ENCODE peak calls at places on chromosome 13, in eight cellular contexts. One of them, this sample, is unnamed.
A peak's percentile ranks its signal among the peaks of the same experiment; 100 is the strongest.

GRCh38 chr13:31045621-31046081 is 113.2 kb downstream of the TEX26 start:
- DNase-seq in naive B cell: no peak
- DNase-seq in EL: peak; percentile 96
- DNase-seq in caudate nucleus: no peak
- DNase-seq in M059J: peak; percentile 95
- DNase-seq in CD4-positive, alpha-beta T cell: peak; percentile 55
- DNase-seq in CD8-positive, alpha-beta memory T cell: no peak
- DNase-seq in T-helper 17 cell: no peak
- DNase-seq in this sample: peak; percentile 61

GRCh38 chr13:44128522-44128921 is 245.1 kb upstream of the SERP2 start:
- DNase-seq in T-helper 17 cell: no peak
- DNase-seq in naive B cell: no peak
- DNase-seq in M059J: peak; percentile 11
- DNase-seq in CD8-positive, alpha-beta memory T cell: no peak
- DNase-seq in CD4-positive, alpha-beta T cell: no peak
- DNase-seq in caudate nucleus: peak; percentile 49
- DNase-seq in EL: peak; percentile 9
- DNase-seq in this sample: no peak

GRCh38 chr13:20512042-20512683 is 13.5 kb downstream of the CRYL1 start:
- DNase-seq in M059J: no peak
- DNase-seq in naive B cell: no peak
- DNase-seq in EL: peak; percentile 9
- DNase-seq in CD8-positive, alpha-beta memory T cell: no peak
- DNase-seq in caudate nucleus: peak; percentile 20
- DNase-seq in T-helper 17 cell: no peak
- DNase-seq in CD4-positive, alpha-beta T cell: no peak
- DNase-seq in this sample: no peak

GRCh38 chr13:40982772-40983171 is 36.3 kb downstream of the ELF1 start:
- DNase-seq in T-helper 17 cell: no peak
- DNase-seq in CD4-positive, alpha-beta T cell: peak; percentile 24
- DNase-seq in M059J: peak; percentile 16
- DNase-seq in naive B cell: peak; percentile 77
- DNase-seq in EL: no peak
- DNase-seq in CD8-positive, alpha-beta memory T cell: peak; percentile 81
- DNase-seq in caudate nucleus: peak; percentile 35
- DNase-seq in this sample: peak; percentile 44

GRCh38 chr13:80082396-80083096 is 258.4 kb downstream of the SPRY2 start:
- DNase-seq in EL: peak; percentile 54
- DNase-seq in caudate nucleus: no peak
- DNase-seq in CD4-positive, alpha-beta T cell: no peak
- DNase-seq in naive B cell: no peak
- DNase-seq in M059J: peak; percentile 70
- DNase-seq in T-helper 17 cell: no peak
- DNase-seq in CD8-positive, alpha-beta memory T cell: no peak
- DNase-seq in this sample: no peak

GRCh38 chr13:24328145-24328544 is 18.8 kb downstream of the C1QTNF9 start:
- DNase-seq in EL: no peak
- DNase-seq in CD8-positive, alpha-beta memory T cell: peak; percentile 1
- DNase-seq in caudate nucleus: no peak
- DNase-seq in CD4-positive, alpha-beta T cell: no peak
- DNase-seq in T-helper 17 cell: no peak
- DNase-seq in M059J: no peak
- DNase-seq in naive B cell: no peak
- DNase-seq in this sample: no peak

GRCh38 chr13:35789335-35790166 is 313.1 kb upstream of the MAB21L1 start:
- DNase-seq in caudate nucleus: no peak
- DNase-seq in EL: peak; percentile 52
- DNase-seq in M059J: peak; percentile 34
- DNase-seq in T-helper 17 cell: no peak
- DNase-seq in CD8-positive, alpha-beta memory T cell: no peak
- DNase-seq in naive B cell: no peak
- DNase-seq in CD4-positive, alpha-beta T cell: no peak
- DNase-seq in this sample: no peak

GRCh38 chr13:64928704-64929499 is 2301.2 kb downstream of the PCDH9 start:
- DNase-seq in M059J: peak; percentile 21
- DNase-seq in CD4-positive, alpha-beta T cell: no peak
- DNase-seq in EL: peak; percentile 80
- DNase-seq in naive B cell: no peak
- DNase-seq in T-helper 17 cell: no peak
- DNase-seq in CD8-positive, alpha-beta memory T cell: no peak
- DNase-seq in caudate nucleus: no peak
- DNase-seq in this sample: no peak

GRCh38 chr13:102700088-102701031 is 5.5 kb upstream of the METTL21C start:
- DNase-seq in CD4-positive, alpha-beta T cell: no peak
- DNase-seq in naive B cell: no peak
- DNase-seq in caudate nucleus: no peak
- DNase-seq in EL: peak; percentile 29
- DNase-seq in CD8-positive, alpha-beta memory T cell: no peak
- DNase-seq in M059J: no peak
- DNase-seq in T-helper 17 cell: no peak
- DNase-seq in this sample: no peak

GRCh38 chr13:81762449-81762848 is 1421.5 kb upstream of the SPRY2 start:
- DNase-seq in CD8-positive, alpha-beta memory T cell: no peak
- DNase-seq in CD4-positive, alpha-beta T cell: no peak
- DNase-seq in M059J: no peak
- DNase-seq in naive B cell: no peak
- DNase-seq in T-helper 17 cell: no peak
- DNase-seq in caudate nucleus: no peak
- DNase-seq in EL: no peak
- DNase-seq in this sample: no peak

GRCh38 chr13:63999614-64000013 is 2584.0 kb upstream of the PCDH20 start:
- DNase-seq in CD8-positive, alpha-beta memory T cell: no peak
- DNase-seq in T-helper 17 cell: no peak
- DNase-seq in EL: no peak
- DNase-seq in M059J: no peak
- DNase-seq in caudate nucleus: no peak
- DNase-seq in naive B cell: no peak
- DNase-seq in CD4-positive, alpha-beta T cell: no peak
- DNase-seq in this sample: no peak

GRCh38 chr13:35914662-35915061 is 216.5 kb downstream of the DCLK1 start:
- DNase-seq in caudate nucleus: no peak
- DNase-seq in T-helper 17 cell: no peak
- DNase-seq in naive B cell: no peak
- DNase-seq in EL: no peak
- DNase-seq in CD8-positive, alpha-beta memory T cell: no peak
- DNase-seq in CD4-positive, alpha-beta T cell: no peak
- DNase-seq in M059J: no peak
- DNase-seq in this sample: no peak

GRCh38 chr13:112985803-112986408 is 16.9 kb downstream of the MCF2L start:
- DNase-seq in CD4-positive, alpha-beta T cell: no peak
- DNase-seq in M059J: no peak
- DNase-seq in CD8-positive, alpha-beta memory T cell: no peak
- DNase-seq in naive B cell: no peak
- DNase-seq in caudate nucleus: no peak
- DNase-seq in EL: no peak
- DNase-seq in T-helper 17 cell: no peak
- DNase-seq in this sample: no peak

This sample was measured in CD8-positive, alpha-beta T cell.